ENCODE peak calls at places on chromosomes 11 and 22, in four cellular contexts. T is IMR-90, X is HCT116, U is tibial artery. W is an unnamed sample.

GRCh38 chr22:39936523-39937145 is 23.6 kb upstream of the TMA7B start:
- DNase-seq in X (no peak), T (no peak), U (no peak), W (no peak)

GRCh38 chr22:21761086-21761485 is 25.5 kb upstream of the YPEL1 start:
- DNase-seq in X (no peak), T (peak; percentile 88), U (no peak), W (no peak)

GRCh38 chr22:17575681-17576080 is 12.4 kb downstream of the SLC25A18 start:
- DNase-seq in T (no peak), X (no peak), U (no peak), W (no peak)

GRCh38 chr11:66159585-66159984 is 89.5 kb downstream of the PACS1 start:
- DNase-seq in U (no peak), X (no peak), T (no peak), W (no peak)

GRCh38 chr11:121246021-121246768 is 46.4 kb upstream of the SC5D start:
- DNase-seq in X (no peak), T (no peak), U (no peak), W (no peak)

GRCh38 chr11:127199306-127199801 is 198.8 kb upstream of the KIRREL3 start:
- DNase-seq in X (no peak), T (no peak), U (no peak), W (no peak)

GRCh38 chr11:18526521-18527296 is at the start of gene TSG101:
- DNase-seq in T (peak; percentile 92), X (peak; percentile 88), U (peak; percentile 94), W (peak; percentile 82)

GRCh38 chr11:45209904-45210699 is 63.7 kb downstream of the PRDM11 start:
- DNase-seq in X (no peak), T (peak; percentile 21), U (peak; percentile 84), W (no peak)

GRCh38 chr11:17915500-17916143 is 97.2 kb downstream of the SERGEF start:
- DNase-seq in X (no peak), T (no peak), U (no peak), W (no peak)

GRCh38 chr22:27952779-27953178 is 33.7 kb upstream of the PITPNB start:
- DNase-seq in X (no peak), T (no peak), U (no peak), W (no peak)

GRCh38 chr11:92453055-92453454 is 228.4 kb downstream of the FAT3 start:
- DNase-seq in X (no peak), T (peak; percentile 78), U (no peak), W (no peak)

GRCh38 chr11:116895053-116895757 is 57.8 kb upstream of the APOA1 start:
- DNase-seq in X (no peak), U (peak; percentile 31), T (no peak), W (no peak)

GRCh38 chr11:433111-433510 is 8.7 kb downstream of the ANO9 start:
- DNase-seq in U (no peak), T (no peak), X (no peak), W (no peak)

GRCh38 chr11:66429983-66430602 is 8.6 kb downstream of the MRPL11 start:
- DNase-seq in T (peak; percentile 67), U (peak; percentile 52), X (peak; percentile 44), W (no peak)

GRCh38 chr11:34510673-34511072 is 2.9 kb downstream of the ELF5 start:
- DNase-seq in X (no peak), T (no peak), U (no peak), W (no peak)

GRCh38 chr11:2247496-2247895 is 22.9 kb downstream of the ASCL2 start:
- DNase-seq in T (no peak), X (no peak), U (no peak), W (no peak)

GRCh38 chr11:114790910-114791309 is 112.6 kb downstream of the NXPE2 start:
- DNase-seq in T (no peak), X (no peak), U (no peak), W (no peak)

GRCh38 chr11:40219401-40219800 is 1240.1 kb downstream of the LRRC4C start:
- DNase-seq in U (no peak), T (no peak), X (no peak), W (no peak)

GRCh38 chr11:17004486-17005148 is 9.6 kb downstream of the PLEKHA7 start:
- DNase-seq in X (no peak), U (no peak), T (no peak), W (peak; percentile 68)

GRCh38 chr11:27795955-27796861 is 96.0 kb upstream of the BDNF start:
- DNase-seq in U (no peak), T (peak; percentile 9), X (no peak), W (no peak)

GRCh38 chr11:112961146-112961668 is at the start of gene NCAM1:
- DNase-seq in T (peak; percentile 23), U (peak; percentile 25), X (peak; percentile 67), W (peak; percentile 11)

GRCh38 chr11:114348200-114349191 is 51.8 kb downstream of the C11orf71 start:
- DNase-seq in X (peak; percentile 51), T (peak; percentile 80), U (peak; percentile 45), W (peak; percentile 49)

GRCh38 chr11:35144103-35144741 is 5.3 kb downstream of the CD44 start:
- DNase-seq in U (no peak), T (peak; percentile 84), X (no peak), W (no peak)

GRCh38 chr11:61293869-61294716 is 1.0 kb downstream of the VWCE start:
- DNase-seq in U (peak; percentile 43), T (peak; percentile 48), X (no peak), W (no peak)

GRCh38 chr11:38019072-38019775 is 1421.2 kb upstream of the RAG2 start:
- DNase-seq in X (no peak), U (no peak), T (no peak), W (no peak)

GRCh38 chr11:95545116-95545875 is 244.3 kb downstream of the FAM76B start:
- DNase-seq in U (no peak), T (no peak), X (peak; percentile 2), W (no peak)

GRCh38 chr22:31776231-31776630 is 22.4 kb downstream of the DEPDC5 start:
- DNase-seq in T (no peak), U (no peak), X (no peak), W (no peak)

GRCh38 chr11:130516175-130516867 is 67.9 kb downstream of the ADAMTS15 start:
- DNase-seq in T (no peak), X (no peak), U (no peak), W (no peak)

GRCh38 chr22:31173386-31174145 is 13.6 kb downstream of the RNF185 start:
- DNase-seq in T (peak; percentile 95), X (no peak), U (no peak), W (peak; percentile 58)

GRCh38 chr11:66172146-66172545 is 96.3 kb upstream of the RAB1B start:
- DNase-seq in U (no peak), T (peak; percentile 86), X (peak; percentile 35), W (no peak)

GRCh38 chr11:27582686-27583085 is 76.1 kb upstream of the LIN7C start:
- DNase-seq in T (no peak), X (no peak), U (no peak), W (no peak)

GRCh38 chr11:69984457-69985261 is 93.5 kb upstream of the ANO1 start:
- DNase-seq in T (no peak), X (no peak), U (no peak), W (no peak)

GRCh38 chr11:36510567-36511020 is 522 bp upstream of the TRAF6 start:
- DNase-seq in X (no peak), T (peak; percentile 32), U (no peak), W (no peak)
- TF ChIP-seq CTCF in X (no peak), T (no peak), U (no peak), W (no peak)

GRCh38 chr22:42644422-42645340 is 4.3 kb upstream of the ATP5MGL start:
- DNase-seq in X (no peak), U (peak; percentile 70), T (no peak), W (no peak)
- H3K4me3 ChIP-seq in X (no peak overlapping the region), U (peak overlapping the region; percentile 99), T (no peak overlapping the region), W (no peak overlapping the region)

GRCh38 chr11:10909141-10909883 is 51.5 kb upstream of the ZBED5 start:
- DNase-seq in X (no peak), T (peak; percentile 42), U (no peak), W (no peak)

GRCh38 chr11:10913075-10913474 is 55.2 kb upstream of the ZBED5 start:
- DNase-seq in X (no peak), U (no peak), T (no peak), W (no peak)

GRCh38 chr11:10913996-10914514 is 56.2 kb upstream of the ZBED5 start:
- DNase-seq in T (no peak), X (no peak), U (no peak), W (no peak)

GRCh38 chr11:10908215-10908990 is 50.5 kb upstream of the ZBED5 start:
- DNase-seq in X (no peak), T (peak; percentile 93), U (no peak), W (no peak)

DNA sequence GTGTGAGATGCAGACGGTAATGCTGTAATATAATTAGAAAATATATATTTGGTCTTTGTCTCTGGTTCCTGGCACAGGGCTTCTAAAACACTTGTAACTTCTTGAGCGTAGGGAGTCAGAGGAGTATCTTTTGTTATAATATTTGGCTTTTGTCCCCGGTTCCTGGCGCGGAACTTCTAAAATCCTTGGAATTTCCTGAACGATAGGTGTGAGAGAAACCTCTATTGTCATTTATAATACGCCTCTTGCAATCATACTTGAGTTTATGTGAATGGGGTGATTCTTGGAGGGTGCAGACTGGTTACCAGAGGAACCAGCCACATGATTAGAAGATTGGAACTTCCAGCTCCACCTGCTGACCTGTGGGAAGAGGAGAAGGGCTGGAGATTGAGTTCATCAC is 54.1 kb upstream of the ZBED5 start:
- DNase-seq in T (no peak), X (no peak), U (no peak), W (no peak)
- TF ChIP-seq CTCF in T (no peak), X (no peak), U (no peak), W (no peak)

DNA sequence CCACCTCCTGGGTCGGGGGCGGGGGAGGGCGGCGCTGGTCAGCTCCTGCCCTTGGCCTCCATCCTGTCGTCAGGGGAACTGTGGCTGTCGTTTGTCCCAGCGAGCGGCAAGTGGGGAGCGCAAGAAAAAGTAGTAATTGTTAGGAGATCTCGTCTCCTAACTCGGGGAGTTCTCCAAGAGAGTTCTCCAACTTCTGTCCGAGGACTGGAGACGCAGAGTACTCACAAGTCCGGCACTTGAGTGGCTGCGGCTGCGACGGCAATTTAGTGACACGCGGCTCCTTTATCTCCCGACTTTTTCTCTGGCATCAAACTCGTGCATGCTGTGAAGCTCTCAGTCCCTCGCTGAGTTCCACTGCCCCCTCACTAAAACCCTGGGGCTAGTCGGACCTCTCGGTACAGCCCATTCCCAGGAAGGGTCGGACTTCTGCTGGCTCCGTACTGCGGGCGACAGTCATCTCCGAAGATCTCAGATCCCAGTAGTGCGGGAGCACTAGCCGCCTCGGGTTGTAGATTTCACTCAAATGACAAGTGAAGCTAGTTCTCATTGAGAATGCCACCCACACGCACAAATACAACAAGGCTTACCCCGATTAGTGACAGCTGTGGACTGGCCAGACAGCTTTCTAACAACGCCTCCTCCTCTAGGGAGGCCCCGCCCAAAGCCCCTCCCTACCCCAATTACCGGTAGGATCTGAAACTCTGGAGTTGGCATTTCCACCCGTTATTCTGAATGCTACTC is at the start of gene PGR:
- DNase-seq in X (no peak), T (no peak), U (peak; percentile 69), W (no peak)
- H3K4me3 ChIP-seq in X (no peak within 1 kb of the TSS), T (no peak within 1 kb of the TSS), U (peak within 1 kb of the TSS; percentile 78), W (peak within 1 kb of the TSS; percentile 46)

W was measured in LNCaP clone FGC.